ENCODE peak calls at places on chromosomes 11 and 22, in five cellular contexts. N is left ventricle myocardium inferior, Z is lower leg skin, G is fibroblast of the aortic adventitia, B is lung. X is an unnamed sample.

GRCh38 chr11:91396243-91397133 is 828.1 kb upstream of the FAT3 start:
- DNase-seq in N (no peak), G (no peak), B (no peak), Z (no peak), X (peak)

GRCh38 chr22:47631571-47632102 is 869.2 kb downstream of the TBC1D22A start:
- DNase-seq in Z (peak), G (no peak), B (peak), N (no peak), X (no peak)

GRCh38 chr11:16511807-16512114 is 155.4 kb upstream of the SOX6 start:
- DNase-seq in Z (no peak), G (no peak), B (no peak), N (no peak), X (no peak)

GRCh38 chr22:20237480-20238440 is 30.4 kb downstream of the RTN4R start:
- DNase-seq in B (no peak), Z (no peak), G (no peak), N (no peak), X (no peak)

GRCh38 chr22:48576333-48577013 is 1251.2 kb downstream of the BRD1 start:
- DNase-seq in G (no peak), B (no peak), N (no peak), Z (no peak), X (no peak)

GRCh38 chr22:18119409-18120110 is 9.0 kb downstream of the TUBA8 start:
- DNase-seq in B (no peak), G (no peak), N (peak), Z (no peak), X (no peak)

GRCh38 chr22:46041642-46042041 is 64.7 kb upstream of the WNT7B start:
- DNase-seq in G (no peak), B (no peak), Z (no peak), N (no peak), X (no peak)

GRCh38 chr11:11660351-11660750 is 38.5 kb upstream of the GALNT18 start:
- DNase-seq in N (no peak), B (no peak), G (no peak), Z (no peak), X (no peak)

GRCh38 chr11:6013042-6013441 is 6.3 kb upstream of the OR56A4 start:
- DNase-seq in N (no peak), Z (no peak), G (no peak), B (no peak), X (no peak)

GRCh38 chr22:44411226-44412135 is 86.6 kb downstream of the RTL6 start:
- DNase-seq in B (no peak), G (no peak), N (no peak), Z (no peak), X (peak)

GRCh38 chr22:22789233-22789921 is 98.2 kb upstream of the IGLL5 start:
- DNase-seq in G (no peak), Z (no peak), N (no peak), B (no peak), X (no peak)

GRCh38 chr22:24806663-24807001 is 621 bp downstream of the SGSM1 start:
- DNase-seq in G (no peak), N (no peak), B (no peak), Z (no peak), X (no peak)

GRCh38 chr22:35633520-35633919 is 14.7 kb upstream of the APOL6 start:
- DNase-seq in B (no peak), N (no peak), Z (no peak), G (no peak), X (no peak)

GRCh38 chr22:32979606-32980005 is 78.6 kb downstream of the SYN3 start:
- DNase-seq in B (no peak), N (no peak), Z (no peak), G (no peak), X (no peak)

GRCh38 chr22:32660292-32660691 is 141.2 kb upstream of the TIMP3 start:
- DNase-seq in Z (peak), N (peak), B (peak), G (peak), X (peak)

GRCh38 chr11:64692764-64693331 is 30.1 kb downstream of the NRXN2 start:
- DNase-seq in Z (no peak), B (no peak), N (no peak), G (no peak), X (no peak)
- H3K4me3 ChIP-seq in Z (no peak), B (no peak), N (no peak), G (no peak), X (no peak)

GRCh38 chr11:62336949-62337681 is at the start of gene ASRGL1:
- DNase-seq in B (peak), Z (peak), N (peak), G (peak), X (peak)
- TF ChIP-seq CTCF in B (no peak), Z (no peak), N (no peak), G (no peak), X (no peak)

GRCh38 chr11:125516266-125516665 is 20.2 kb upstream of the FEZ1 start:
- DNase-seq in Z (no peak), N (no peak), G (no peak), B (no peak), X (no peak)

GRCh38 chr11:125515102-125515439 is 19.0 kb upstream of the FEZ1 start:
- DNase-seq in B (no peak), G (no peak), N (no peak), Z (no peak), X (no peak)

GRCh38 chr11:125512106-125512505 is 16.0 kb upstream of the FEZ1 start:
- DNase-seq in G (no peak), B (no peak), N (no peak), Z (no peak), X (no peak)

GRCh38 chr11:125514336-125515101 is 18.5 kb upstream of the FEZ1 start:
- DNase-seq in B (no peak), Z (no peak), N (no peak), G (peak), X (peak)

GRCh38 chr11:125513705-125514265 is 17.7 kb upstream of the FEZ1 start:
- DNase-seq in N (no peak), B (no peak), Z (no peak), G (no peak), X (no peak)
- H3K4me3 ChIP-seq in N (no peak), B (no peak), Z (no peak), G (no peak), X (no peak)

GRCh38 chr11:124943731-124944130 is 7.9 kb upstream of the HEPACAM start:
- DNase-seq in B (no peak), Z (no peak), N (no peak), G (no peak), X (no peak)

GRCh38 chr11:124944565-124944964 is 8.7 kb upstream of the HEPACAM start:
- DNase-seq in N (no peak), B (no peak), Z (no peak), G (no peak), X (no peak)

GRCh38 chr11:124941703-124942102 is 5.9 kb upstream of the HEPACAM start:
- DNase-seq in N (no peak), Z (no peak), B (no peak), G (no peak), X (no peak)

GRCh38 chr11:124942446-124943202 is 6.8 kb upstream of the HEPACAM start:
- DNase-seq in N (no peak), Z (no peak), G (no peak), B (no peak), X (no peak)

GRCh38 chr11:124943242-124943641 is 7.4 kb upstream of the HEPACAM start:
- DNase-seq in N (no peak), Z (no peak), B (no peak), G (no peak), X (no peak)
- TF ChIP-seq CTCF in N (no peak), Z (no peak), B (no peak), G (no peak), X (peak)

GRCh38 chr22:31289335-31289734 is 3.0 kb downstream of the PIK3IP1 start:
- DNase-seq in G (no peak), Z (no peak), N (no peak), B (no peak), X (no peak)
- H3K4me3 ChIP-seq in G (no peak), Z (no peak), N (peak), B (no peak), X (no peak)

GRCh38 chr11:117083011-117083940 is 15.0 kb downstream of the SIK3 start:
- DNase-seq in B (no peak), Z (no peak), G (peak), N (no peak), X (peak)

GRCh38 chr11:117080370-117080769 is 17.9 kb downstream of the SIK3 start:
- DNase-seq in N (no peak), B (no peak), Z (no peak), G (no peak), X (no peak)

GRCh38 chr11:117076941-117077659 is 21.1 kb downstream of the SIK3 start:
- DNase-seq in Z (no peak), B (no peak), G (no peak), N (no peak), X (peak)

GRCh38 chr11:117084992-117085391 is 13.2 kb downstream of the SIK3 start:
- DNase-seq in B (no peak), G (no peak), N (no peak), Z (no peak), X (peak)

DNA sequence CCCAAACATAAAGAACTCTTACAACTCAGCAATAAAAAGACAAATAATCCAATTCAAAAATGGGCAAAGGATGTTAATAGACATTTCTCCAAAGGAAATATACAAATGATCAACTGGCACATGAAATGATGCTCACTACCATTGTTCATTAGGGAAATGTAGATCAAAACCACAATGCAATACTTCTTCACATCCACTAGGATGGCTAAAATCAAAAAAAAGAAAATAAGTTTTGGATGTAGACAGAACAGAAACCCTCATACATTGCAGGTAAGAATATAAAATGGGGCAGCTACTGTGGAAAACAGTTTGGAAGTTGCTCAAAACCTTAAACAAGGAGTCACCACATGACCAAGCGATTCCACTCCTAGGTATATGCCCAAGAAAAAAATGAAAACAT is 16.3 kb downstream of the SIK3 start:
- DNase-seq in Z (no peak), B (no peak), G (no peak), N (no peak), X (no peak)
- TF ChIP-seq CTCF in Z (no peak), B (no peak), G (no peak), N (no peak), X (no peak)

GRCh38 chr11:72778535-72779494 is 15.0 kb downstream of the STARD10 start:
- DNase-seq in Z (no peak), B (no peak), N (no peak), G (no peak), X (no peak)
- H3K4me3 ChIP-seq in Z (no peak), B (no peak), N (no peak), G (no peak), X (no peak)

GRCh38 chr22:31080848-31081649 is at the start of gene SMTN:
- DNase-seq in N (peak), G (peak), B (peak), Z (peak), X (peak)
- TF ChIP-seq CTCF in N (no peak), G (no peak), B (no peak), Z (no peak), X (no peak)

DNA sequence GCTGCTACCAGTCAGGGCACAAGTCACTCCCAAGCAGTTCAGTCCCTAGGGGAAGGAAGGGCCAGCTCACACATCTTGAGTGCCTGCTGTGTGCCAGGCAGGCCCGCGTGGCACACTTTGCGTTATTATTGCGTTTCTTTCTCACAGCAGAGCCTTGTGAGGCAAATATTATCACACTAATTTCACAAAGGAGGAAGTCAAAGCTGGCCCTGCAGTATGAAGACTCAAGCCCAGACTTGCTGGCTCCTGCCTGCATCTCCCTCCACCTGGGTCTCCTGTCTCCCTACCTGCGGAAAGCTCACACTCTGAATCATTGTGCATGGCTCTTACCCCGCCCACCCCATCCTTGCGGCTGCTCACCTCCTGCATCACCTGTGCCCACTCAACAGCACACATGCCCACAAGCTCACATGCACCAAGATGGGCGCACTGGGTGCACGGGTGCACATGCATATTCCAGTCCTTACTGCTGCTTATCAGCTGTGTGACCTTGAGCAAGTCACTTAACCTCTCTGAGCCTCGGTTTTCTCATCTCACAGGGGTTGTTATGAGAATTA is 31.7 kb upstream of the P2RY2 start:
- DNase-seq in G (no peak), Z (no peak), B (no peak), N (no peak), X (no peak)
- H3K4me3 ChIP-seq in G (no peak), Z (no peak), B (no peak), N (no peak), X (no peak)

DNA sequence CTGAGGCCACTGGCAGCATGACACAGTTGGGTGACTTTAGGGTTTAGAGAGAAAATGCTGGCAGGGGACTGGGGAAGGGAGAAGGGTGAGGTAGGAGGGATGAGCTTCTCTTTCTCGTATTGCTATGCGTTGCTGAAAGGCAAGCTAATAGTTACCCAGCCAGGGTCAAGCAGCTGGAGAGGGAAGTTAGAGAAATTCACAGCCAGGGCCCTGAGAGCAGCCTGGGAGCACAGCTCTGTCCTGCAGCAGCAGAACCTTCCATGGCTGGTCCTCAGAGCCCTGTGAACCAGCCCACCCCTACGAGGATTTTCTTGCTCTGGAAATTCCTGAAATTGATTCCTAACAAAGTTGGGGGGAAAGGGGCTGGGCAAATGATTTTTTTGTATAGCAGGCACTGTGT is 679.7 kb downstream of the NTM start:
- DNase-seq in G (no peak), N (no peak), Z (no peak), B (no peak), X (no peak)
- TF ChIP-seq CTCF in G (no peak), N (no peak), Z (no peak), B (no peak), X (no peak)